ENCODE peak calls at places on chromosomes 1 and 21, in ten cellular contexts. A is CD8-positive, alpha-beta T cell; X is AG04450; W is endodermal cell; P is testis; S is brain microvascular endothelial cell; V is H9; O is cardiac muscle cell; F is RWPE1; I is uterus. C is an unnamed sample.

GRCh38 chr1:39378377-39378776 is 113.1 kb upstream of the BMP8A start:
- DNase-seq in A (no peak), X (no peak), W (peak; percentile 74), P (no peak), S (no peak), V (peak; percentile 51), O (peak; percentile 18), F (peak; percentile 50), I (no peak), C (no peak)

GRCh38 chr1:209837671-209838070 is 9.9 kb downstream of the UTP25 start:
- DNase-seq in A (no peak), X (no peak), W (no peak), P (no peak), S (no peak), V (no peak), O (no peak), F (no peak), I (no peak), C (no peak)

GRCh38 chr1:150971583-150972416 is 2.8 kb downstream of the CERS2 start:
- DNase-seq in A (peak; percentile 17), X (no peak), W (peak; percentile 81), P (no peak), S (no peak), V (peak; percentile 50), O (peak; percentile 33), F (no peak), I (no peak), C (peak; percentile 43)

GRCh38 chr1:41870076-41870562 is 48.6 kb downstream of the HIVEP3 start:
- DNase-seq in A (no peak), X (no peak), W (no peak), P (no peak), S (peak; percentile 68), V (no peak), O (no peak), F (peak; percentile 86), I (no peak), C (no peak)

GRCh38 chr1:191152776-191153175 is 675.1 kb upstream of the BRINP3 start:
- DNase-seq in A (no peak), X (no peak), W (no peak), P (no peak), S (no peak), V (no peak), O (no peak), F (no peak), I (no peak), C (no peak)

GRCh38 chr1:3668585-3669300 is 16.4 kb downstream of the TP73 start:
- DNase-seq in A (no peak), X (no peak), W (peak; percentile 93), P (peak; percentile 88), S (no peak), V (peak; percentile 90), O (peak; percentile 88), F (no peak), I (no peak), C (peak; percentile 91)

GRCh38 chr21:42666023-42666747 is 12.8 kb downstream of the PDE9A start:
- DNase-seq in A (peak; percentile 33), X (no peak), W (peak; percentile 85), P (peak; percentile 71), S (no peak), V (peak; percentile 55), O (no peak), F (peak; percentile 69), I (no peak), C (peak; percentile 76)

GRCh38 chr1:185996211-185996610 is 262.0 kb downstream of the HMCN1 start:
- DNase-seq in A (no peak), X (no peak), W (no peak), P (no peak), S (peak; percentile 96), V (no peak), O (no peak), F (peak; percentile 71), I (no peak), C (peak; percentile 32)

GRCh38 chr1:28807046-28807445 is 4.9 kb upstream of the OPRD1 start:
- DNase-seq in A (no peak), X (no peak), W (peak; percentile 73), P (no peak), S (no peak), V (no peak), O (no peak), F (no peak), I (no peak), C (no peak)

GRCh38 chr1:211420845-211421454 is 71.0 kb downstream of the RD3 start:
- DNase-seq in A (no peak), X (no peak), W (no peak), P (no peak), S (no peak), V (no peak), O (no peak), F (no peak), I (no peak), C (no peak)

GRCh38 chr1:161172349-161172748 is 5.0 kb downstream of the B4GALT3 start:
- DNase-seq in A (no peak), X (no peak), W (no peak), P (no peak), S (no peak), V (no peak), O (no peak), F (no peak), I (no peak), C (no peak)
- H3K27ac ChIP-seq in A (no peak overlapping the region), X (peak overlapping the region; percentile 87), W (no peak overlapping the region), P (no peak overlapping the region), S (peak overlapping the region; percentile 84), V (no peak overlapping the region), O (no peak overlapping the region), F (no peak overlapping the region), I (peak overlapping the region; percentile 32), C (no peak overlapping the region)

GRCh38 chr1:2279210-2279639 is 51.1 kb downstream of the SKI start:
- DNase-seq in A (no peak), X (peak; percentile 72), W (peak; percentile 95), P (peak; percentile 75), S (peak; percentile 72), V (peak; percentile 98), O (peak; percentile 84), F (no peak), I (peak; percentile 73), C (no peak)
- H3K27ac ChIP-seq in A (no peak overlapping the region), X (peak overlapping the region; percentile 70), W (peak overlapping the region; percentile 70), P (peak overlapping the region; percentile 41), S (peak overlapping the region; percentile 2), V (no peak overlapping the region), O (peak overlapping the region; percentile 84), F (peak overlapping the region; percentile 82), I (peak overlapping the region; percentile 59), C (no peak overlapping the region)

GRCh38 chr21:39208624-39209333 is 25.5 kb upstream of the PSMG1 start:
- DNase-seq in A (no peak), X (no peak), W (no peak), P (no peak), S (no peak), V (no peak), O (no peak), F (no peak), I (no peak), C (no peak)
- H3K27ac ChIP-seq in A (no peak overlapping the region), X (no peak overlapping the region), W (no peak overlapping the region), P (no peak overlapping the region), S (no peak overlapping the region), V (no peak overlapping the region), O (peak overlapping the region; percentile 9), F (no peak overlapping the region), I (no peak overlapping the region), C (no peak overlapping the region)

DNA sequence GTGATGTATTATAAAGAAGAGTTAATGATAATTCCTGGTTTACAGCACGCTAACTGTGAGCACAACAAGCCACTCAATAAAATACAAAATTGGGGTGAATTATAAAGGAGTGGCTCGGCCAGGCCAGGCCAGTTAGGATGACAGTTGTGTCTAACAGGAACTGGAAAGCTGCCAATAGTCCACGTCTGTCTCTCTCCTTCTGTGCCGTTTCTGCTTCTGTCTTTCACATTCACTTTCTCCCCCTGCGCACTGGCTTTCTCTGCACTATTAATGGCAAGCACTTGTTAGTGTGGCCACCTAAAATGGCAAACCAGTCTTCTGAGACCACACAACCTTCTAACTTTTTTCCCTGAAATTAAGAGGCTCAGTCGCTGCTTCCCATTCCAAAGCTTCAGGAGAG is 394.3 kb downstream of the NTNG1 start:
- DNase-seq in A (no peak), X (no peak), W (no peak), P (no peak), S (no peak), V (no peak), O (peak; percentile 20), F (no peak), I (no peak), C (no peak)
- H3K27ac ChIP-seq in A (no peak overlapping the region), X (no peak overlapping the region), W (no peak overlapping the region), P (no peak overlapping the region), S (no peak overlapping the region), V (no peak overlapping the region), O (no peak overlapping the region), F (peak overlapping the region; percentile 96), I (no peak overlapping the region), C (no peak overlapping the region)

DNA sequence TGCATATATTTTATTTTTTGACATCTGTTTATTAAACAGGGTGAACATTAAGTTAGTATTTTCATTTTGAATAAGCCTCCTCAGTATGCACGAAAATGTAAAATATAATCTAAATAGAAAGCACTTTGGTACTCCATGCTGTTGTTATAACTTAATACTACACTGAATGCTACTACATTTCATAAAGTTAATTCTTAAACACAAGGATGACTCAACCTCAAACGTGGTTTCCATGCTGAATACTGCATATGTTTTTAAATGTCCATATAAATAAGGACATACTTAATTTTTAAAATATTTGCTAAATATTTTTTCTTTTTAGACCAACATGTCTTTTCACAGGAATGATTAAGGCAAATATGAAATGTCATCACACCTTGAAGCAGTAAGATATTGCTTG is 83.9 kb downstream of the USP24 start:
- DNase-seq in A (no peak), X (peak; percentile 3), W (no peak), P (no peak), S (no peak), V (no peak), O (no peak), F (no peak), I (no peak), C (no peak)
- H3K27ac ChIP-seq in A (no peak overlapping the region), X (no peak overlapping the region), W (no peak overlapping the region), P (no peak overlapping the region), S (peak overlapping the region; percentile 86), V (no peak overlapping the region), O (no peak overlapping the region), F (no peak overlapping the region), I (no peak overlapping the region), C (no peak overlapping the region)

GRCh38 chr1:9319789-9320519 is 27.3 kb downstream of the SPSB1 start:
- DNase-seq in A (no peak), X (no peak), W (peak; percentile 84), P (no peak), S (no peak), V (no peak), O (no peak), F (no peak), I (no peak), C (no peak)
- H3K27ac ChIP-seq in A (no peak overlapping the region), X (peak overlapping the region; percentile 91), W (peak overlapping the region; percentile 40), P (no peak overlapping the region), S (no peak overlapping the region), V (no peak overlapping the region), O (no peak overlapping the region), F (peak overlapping the region; percentile 91), I (peak overlapping the region; percentile 80), C (no peak overlapping the region)

DNA sequence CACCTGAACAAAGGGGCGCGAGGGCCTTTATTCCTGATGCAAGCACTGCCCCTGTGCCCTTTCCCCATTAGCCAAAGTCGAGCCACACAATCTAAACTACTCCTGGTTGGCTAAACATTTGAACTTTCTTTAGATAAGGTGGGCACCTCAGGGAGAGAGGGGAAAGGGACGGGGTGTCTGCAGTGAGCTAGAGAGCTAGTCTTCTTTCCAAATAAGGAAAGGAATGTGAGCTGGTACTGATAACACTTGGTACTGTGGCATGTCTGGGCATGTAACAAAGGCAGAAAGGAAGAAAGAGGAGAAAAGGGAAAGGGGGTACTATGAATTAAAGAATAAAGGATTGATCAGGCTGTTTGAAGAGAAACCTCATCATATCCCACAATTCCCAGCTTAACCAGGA is 62.8 kb downstream of the OVGP1 start:
- DNase-seq in A (no peak), X (no peak), W (peak; percentile 62), P (peak; percentile 20), S (no peak), V (peak; percentile 48), O (peak; percentile 73), F (no peak), I (no peak), C (no peak)
- H3K27ac ChIP-seq in A (no peak overlapping the region), X (no peak overlapping the region), W (no peak overlapping the region), P (no peak overlapping the region), S (no peak overlapping the region), V (no peak overlapping the region), O (peak overlapping the region; percentile 95), F (no peak overlapping the region), I (no peak overlapping the region), C (no peak overlapping the region)

C was measured in adrenal gland.